ENCODE peak calls at places on chromosome 5, in five cellular contexts. P is WERI-Rb-1, W is BE2C, Y is mucosa of descending colon, H is OCI-LY7. M is an unnamed sample. For H3K36me3, the result is how much of the 10 kb centered on the place peaks cover.

GRCh38 chr5:124856726-124857125 is 110.3 kb upstream of the ZNF608 start:
- DNase-seq in P (no peak), W (no peak), Y (no peak), H (no peak), M (no peak)

GRCh38 chr5:67205981-67206380 is 9.4 kb upstream of the CD180 start:
- DNase-seq in P (no peak), W (no peak), Y (no peak), H (no peak), M (no peak)

GRCh38 chr5:11851402-11851801 is 52.8 kb downstream of the CTNND2 start:
- DNase-seq in P (no peak), W (no peak), Y (no peak), H (no peak), M (no peak)

GRCh38 chr5:170071748-170072147 is 33.9 kb upstream of the FOXI1 start:
- DNase-seq in P (no peak), W (no peak), Y (no peak), H (no peak), M (no peak)

GRCh38 chr5:177315411-177315810 is 3.7 kb upstream of the MXD3 start:
- DNase-seq in P (no peak), W (no peak), Y (peak), H (no peak), M (no peak)

GRCh38 chr5:143309661-143310431 is 93.6 kb downstream of the NR3C1 start:
- DNase-seq in P (no peak), W (no peak), Y (no peak), H (no peak), M (no peak)

GRCh38 chr5:144267961-144268513 is 97.4 kb downstream of the KCTD16 start:
- DNase-seq in P (no peak), W (no peak), Y (no peak), H (no peak), M (no peak)

GRCh38 chr5:180598316-180598701 is 7.0 kb upstream of the SCGB3A1 start:
- DNase-seq in P (no peak), W (peak), Y (no peak), H (no peak), M (no peak)

GRCh38 chr5:73985145-73985544 is 359.1 kb downstream of the ARHGEF28 start:
- DNase-seq in P (peak), W (peak), Y (no peak), H (no peak), M (no peak)

GRCh38 chr5:170681013-170681433 is 102.5 kb upstream of the GABRP start:
- DNase-seq in P (no peak), W (peak), Y (peak), H (no peak), M (peak)

GRCh38 chr5:59407967-59408366 is 485.6 kb downstream of the PDE4D start:
- DNase-seq in P (no peak), W (no peak), Y (no peak), H (no peak), M (no peak)

GRCh38 chr5:44532981-44533380 is 143.8 kb upstream of the FGF10 start:
- DNase-seq in P (no peak), W (no peak), Y (no peak), H (no peak), M (no peak)

GRCh38 chr5:83107692-83108410 is 30.5 kb downstream of the XRCC4 start:
- DNase-seq in P (no peak), W (no peak), Y (no peak), H (no peak), M (no peak)

GRCh38 chr5:118793652-118794051 is 194.7 kb downstream of the DTWD2 start:
- DNase-seq in P (no peak), W (no peak), Y (no peak), H (no peak), M (no peak)

GRCh38 chr5:6636293-6636692 is 3.1 kb downstream of the SRD5A1 start:
- DNase-seq in P (no peak), W (no peak), Y (no peak), H (no peak), M (no peak)

GRCh38 chr5:149841844-149842793 is 102.5 kb downstream of the PDE6A start:
- DNase-seq in P (no peak), W (no peak), Y (no peak), H (no peak), M (no peak)

GRCh38 chr5:14945021-14945420 is 73.4 kb upstream of the ANKH start:
- DNase-seq in P (no peak), W (no peak), Y (no peak), H (no peak), M (no peak)

DNA sequence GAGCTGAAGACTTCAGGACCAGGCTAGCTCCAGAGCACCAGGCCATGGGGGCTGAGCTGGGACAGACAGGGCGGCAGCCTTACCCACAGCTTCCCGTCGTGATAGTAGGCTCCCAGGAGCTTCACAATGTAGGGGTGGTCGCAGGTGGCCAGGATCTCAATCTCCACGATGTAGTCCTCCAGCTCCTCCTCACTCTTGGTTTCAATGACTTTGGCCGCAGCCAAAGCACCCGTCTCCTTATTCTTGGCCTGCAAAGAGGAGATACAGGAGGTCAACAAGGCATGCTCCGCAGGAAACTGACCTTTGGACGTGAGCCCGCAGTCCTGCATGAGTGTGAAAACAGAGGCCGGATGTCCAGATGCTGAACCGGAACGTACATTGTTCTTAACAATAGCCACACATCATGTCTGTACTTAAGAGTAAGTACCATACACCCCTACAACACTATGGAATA is 31.5 kb downstream of the STK10 start:
- DNase-seq in P (no peak), W (no peak), Y (no peak), H (no peak), M (peak)
- H3K36me3 ChIP-seq in P (under half), W (under half), Y (under half), H (half or more), M (under half)

GRCh38 chr5:138389332-138389731 is 36.8 kb downstream of the KDM3B start:
- DNase-seq in P (no peak), W (no peak), Y (no peak), H (no peak), M (no peak)
- H3K36me3 ChIP-seq in P (half or more), W (under half), Y (under half), H (half or more), M (half or more)

GRCh38 chr5:69276422-69277174 is 41.9 kb downstream of the CDK7 start:
- DNase-seq in P (no peak), W (no peak), Y (no peak), H (no peak), M (no peak)
- H3K36me3 ChIP-seq in P (under half), W (under half), Y (under half), H (half or more), M (half or more)

GRCh38 chr5:97162045-97162444 is 19.6 kb upstream of the LIX1 start:
- DNase-seq in P (peak), W (peak), Y (no peak), H (peak), M (no peak)

GRCh38 chr5:97164846-97165245 is 18.2 kb downstream of the RIOK2 start:
- DNase-seq in P (no peak), W (no peak), Y (no peak), H (no peak), M (no peak)

GRCh38 chr5:97163790-97164285 is 19.2 kb downstream of the RIOK2 start:
- DNase-seq in P (no peak), W (no peak), Y (no peak), H (no peak), M (no peak)

GRCh38 chr5:97165726-97166125 is 17.3 kb downstream of the RIOK2 start:
- DNase-seq in P (no peak), W (no peak), Y (peak), H (no peak), M (no peak)

DNA sequence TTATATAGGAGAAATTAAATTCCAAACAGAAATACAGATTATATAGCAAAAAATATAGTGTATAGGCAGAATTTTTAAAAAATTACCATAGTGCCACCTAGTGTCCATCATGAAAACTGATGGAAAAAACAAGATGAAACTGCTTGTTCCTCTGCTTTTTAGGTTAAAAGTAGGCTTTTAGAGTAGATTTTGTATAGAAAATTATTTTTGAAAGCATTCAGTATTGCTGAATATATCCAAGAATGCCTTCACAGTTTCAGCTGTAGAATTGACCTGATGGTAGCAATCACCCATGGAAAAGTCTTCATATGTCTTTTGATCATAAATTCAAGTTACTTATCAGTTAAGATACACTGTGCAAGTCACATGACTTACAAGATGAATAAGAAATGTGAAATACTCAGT is 19.7 kb downstream of the RIOK2 start:
- DNase-seq in P (no peak), W (no peak), Y (no peak), H (peak), M (no peak)
- H3K36me3 ChIP-seq in P (half or more), W (under half), Y (under half), H (half or more), M (half or more)

M was measured in left ventricle myocardium inferior.